ENCODE peak calls at places on chromosomes 11 and 22, in four cellular contexts. M, N, E and H are unnamed samples.

GRCh38 chr11:45732343-45732742 is 66.9 kb upstream of the CHST1 start:
- DNase-seq in E (no peak), N (no peak), M (no peak), H (no peak)

GRCh38 chr11:61026121-61027031 is 54.9 kb downstream of the CD6 start:
- DNase-seq in M (no peak), N (peak; percentile 76), E (no peak), H (no peak)

GRCh38 chr11:114819028-114819427 is 140.7 kb downstream of the NXPE2 start:
- DNase-seq in M (no peak), E (peak; percentile 3), N (no peak), H (no peak)

GRCh38 chr11:83818349-83818748 is 532.2 kb upstream of the CCDC90B start:
- DNase-seq in E (peak; percentile 5), M (no peak), N (no peak), H (no peak)

GRCh38 chr11:196786-197731 is 4.2 kb downstream of the SCGB1C1 start:
- DNase-seq in N (no peak), M (no peak), E (no peak), H (peak; percentile 41)

GRCh38 chr22:29717789-29718188 is 2.0 kb upstream of the CABP7 start:
- DNase-seq in N (no peak), E (peak; percentile 70), M (no peak), H (no peak)

GRCh38 chr22:41589260-41589600 is 410 bp downstream of the PMM1 start:
- DNase-seq in M (no peak), E (peak; percentile 21), N (peak; percentile 64), H (peak; percentile 58)

GRCh38 chr11:42407379-42407778 is 904.4 kb upstream of the API5 start:
- DNase-seq in N (peak; percentile 37), E (peak; percentile 1), M (no peak), H (no peak)

GRCh38 chr11:126968915-126969314 is 31.7 kb downstream of the KIRREL3 start:
- DNase-seq in N (no peak), E (no peak), M (no peak), H (no peak)

GRCh38 chr11:107710301-107710700 is 1.6 kb downstream of the SLN start:
- DNase-seq in M (no peak), E (no peak), N (no peak), H (no peak)

GRCh38 chr11:128351168-128351567 is 236.2 kb downstream of the ETS1 start:
- DNase-seq in E (no peak), M (no peak), N (no peak), H (no peak)

GRCh38 chr11:45400594-45400993 is 114.5 kb upstream of the SYT13 start:
- DNase-seq in M (no peak), N (no peak), E (no peak), H (no peak)

GRCh38 chr11:27451528-27451927 is 21.1 kb downstream of the LGR4 start:
- DNase-seq in M (no peak), N (no peak), E (no peak), H (no peak)

GRCh38 chr11:8906629-8907028 is 4.4 kb upstream of the AKIP1 start:
- DNase-seq in E (peak; percentile 92), N (no peak), M (no peak), H (no peak)

GRCh38 chr11:114133548-114134329 is 74.2 kb downstream of the ZBTB16 start:
- DNase-seq in M (no peak), E (no peak), N (no peak), H (no peak)

GRCh38 chr11:69479591-69480271 is 1.7 kb upstream of the LINC01488 start:
- DNase-seq in E (no peak), N (no peak), M (peak; percentile 93), H (peak; percentile 41)

GRCh38 chr22:22061085-22062077 is 78.8 kb upstream of the TOP3B start:
- DNase-seq in M (no peak), N (peak; percentile 73), E (peak; percentile 54), H (no peak)

GRCh38 chr11:75320643-75321042 is 30.8 kb downstream of the ARRB1 start:
- DNase-seq in E (no peak), M (peak; percentile 34), N (no peak), H (peak; percentile 19)

GRCh38 chr11:11607772-11608171 is 14.0 kb downstream of the GALNT18 start:
- DNase-seq in N (no peak), M (no peak), E (peak; percentile 61), H (no peak)

GRCh38 chr11:62552931-62553838 is 6.6 kb upstream of the AHNAK start:
- DNase-seq in E (peak; percentile 93), N (no peak), M (peak; percentile 88), H (peak; percentile 92)

GRCh38 chr11:14625804-14626203 is 17.8 kb upstream of the PDE3B start:
- DNase-seq in M (no peak), E (no peak), N (peak; percentile 34), H (no peak)

GRCh38 chr11:46121328-46121723 is at the start of gene PHF21A:
- DNase-seq in M (peak; percentile 95), E (peak; percentile 89), N (peak; percentile 95), H (peak; percentile 93)

GRCh38 chr11:36510567-36511020 is 522 bp upstream of the TRAF6 start:
- DNase-seq in M (no peak), E (peak; percentile 67), N (no peak), H (no peak)

GRCh38 chr11:1852271-1852877 is 510 bp upstream of the LSP1 start:
- DNase-seq in E (no peak), M (no peak), N (no peak), H (no peak)

GRCh38 chr11:67177399-67178281 is 58.6 kb downstream of the KDM2A start:
- DNase-seq in M (no peak), N (no peak), E (no peak), H (no peak)
- H3K4me1 ChIP-seq in M (no peaks in the 10 kb centered on the region), N (no peaks in the 10 kb centered on the region), E (no peaks in the 10 kb centered on the region), H (peaks cover 9% of the 10 kb centered on the region)

GRCh38 chr11:72007587-72007986 is 8.9 kb downstream of the IL18BP start:
- DNase-seq in N (no peak), M (no peak), E (no peak), H (no peak)

GRCh38 chr11:72010529-72011233 is 12.0 kb downstream of the IL18BP start:
- DNase-seq in M (no peak), N (no peak), E (no peak), H (no peak)

GRCh38 chr11:72008728-72009127 is 10.0 kb downstream of the IL18BP start:
- DNase-seq in E (no peak), M (no peak), N (no peak), H (no peak)

GRCh38 chr11:72007089-72007476 is 8.4 kb downstream of the IL18BP start:
- DNase-seq in N (no peak), E (no peak), M (no peak), H (no peak)

GRCh38 chr11:72009156-72009555 is 10.4 kb downstream of the IL18BP start:
- DNase-seq in N (no peak), M (no peak), E (no peak), H (no peak)
- H3K36me3 ChIP-seq in N (peaks cover 88% of the 10 kb centered on the region), M (peaks cover 39% of the 10 kb centered on the region), E (peaks cover 46% of the 10 kb centered on the region), H (peaks cover 100% of the 10 kb centered on the region)

GRCh38 chr11:72776844-72777754 is 16.7 kb downstream of the STARD10 start:
- DNase-seq in N (no peak), M (peak; percentile 62), E (no peak), H (peak; percentile 61)

GRCh38 chr11:72773696-72774095 is 20.2 kb downstream of the STARD10 start:
- DNase-seq in E (no peak), N (no peak), M (no peak), H (no peak)

GRCh38 chr11:72776117-72776843 is 17.6 kb downstream of the STARD10 start:
- DNase-seq in E (no peak), M (no peak), N (no peak), H (no peak)

GRCh38 chr11:72774499-72774898 is 19.3 kb downstream of the STARD10 start:
- DNase-seq in E (no peak), N (no peak), M (no peak), H (no peak)

DNA sequence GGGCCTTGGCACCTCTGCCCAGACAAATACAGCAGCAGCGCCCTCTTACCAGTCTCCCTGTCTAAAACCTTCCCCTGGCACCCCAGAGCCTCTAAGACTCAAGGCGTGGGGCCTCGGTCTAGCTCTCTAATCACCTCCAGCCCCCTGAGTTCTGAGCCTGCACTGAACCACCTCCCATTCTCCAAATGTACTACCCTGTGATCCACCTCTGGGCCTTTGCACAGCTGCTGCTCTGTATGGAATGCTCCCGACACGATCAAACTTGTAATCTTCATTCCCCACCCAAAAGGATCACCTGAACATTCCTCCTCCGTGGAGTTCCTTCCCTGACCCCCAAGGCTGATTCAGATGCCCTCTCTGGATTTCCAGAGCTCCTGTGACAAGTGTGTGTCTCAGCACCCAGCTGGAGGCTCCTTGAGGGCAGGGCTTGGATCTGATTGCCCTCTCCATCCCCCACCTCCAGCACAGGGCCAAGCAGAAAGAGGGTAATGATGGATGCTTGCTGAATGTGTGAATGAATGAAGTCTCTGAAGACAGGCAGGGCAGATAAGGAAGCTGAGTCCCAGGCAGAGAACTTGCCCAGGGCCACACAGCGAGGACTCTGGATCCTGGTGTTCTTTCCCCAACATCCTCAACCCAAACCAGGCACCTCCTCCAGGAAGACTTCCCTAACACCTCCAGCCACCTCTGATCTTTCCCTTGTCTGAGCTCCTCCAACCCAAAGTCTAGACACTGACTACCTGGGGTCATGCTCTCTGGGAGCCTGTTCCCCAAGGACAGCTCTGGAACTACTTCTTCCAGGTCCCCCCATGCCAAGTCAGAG is 18.3 kb downstream of the STARD10 start:
- DNase-seq in M (no peak), E (no peak), N (no peak), H (no peak)
- H3K4me1 ChIP-seq in M (peaks cover 45% of the 10 kb centered on the region), E (peaks cover 22% of the 10 kb centered on the region), N (no peaks in the 10 kb centered on the region), H (peaks cover 37% of the 10 kb centered on the region)

GRCh38 chr22:39917091-39917703 is 16.3 kb downstream of the GRAP2 start:
- DNase-seq in E (no peak), N (no peak), M (no peak), H (no peak)

GRCh38 chr22:39916496-39916895 is 15.6 kb downstream of the GRAP2 start:
- DNase-seq in M (no peak), E (no peak), N (no peak), H (no peak)

GRCh38 chr22:39923689-39924088 is 22.8 kb downstream of the GRAP2 start:
- DNase-seq in M (no peak), N (no peak), E (no peak), H (no peak)

GRCh38 chr22:39917776-39918493 is 17.1 kb downstream of the GRAP2 start:
- DNase-seq in M (no peak), E (no peak), N (no peak), H (no peak)

GRCh38 chr22:39920134-39920743 is 19.4 kb downstream of the GRAP2 start:
- DNase-seq in M (no peak), E (no peak), N (no peak), H (no peak)
- H3K36me3 ChIP-seq in M (no peaks in the 10 kb centered on the region), E (no peaks in the 10 kb centered on the region), N (no peaks in the 10 kb centered on the region), H (no peaks in the 10 kb centered on the region)

GRCh38 chr11:86486261-86487030 is 111.8 kb downstream of the CCDC81 start:
- DNase-seq in N (no peak), E (no peak), M (no peak), H (no peak)
- H3K4me1 ChIP-seq in N (no peaks in the 10 kb centered on the region), E (peaks cover 19% of the 10 kb centered on the region), M (no peaks in the 10 kb centered on the region), H (peaks cover 23% of the 10 kb centered on the region)

DNA sequence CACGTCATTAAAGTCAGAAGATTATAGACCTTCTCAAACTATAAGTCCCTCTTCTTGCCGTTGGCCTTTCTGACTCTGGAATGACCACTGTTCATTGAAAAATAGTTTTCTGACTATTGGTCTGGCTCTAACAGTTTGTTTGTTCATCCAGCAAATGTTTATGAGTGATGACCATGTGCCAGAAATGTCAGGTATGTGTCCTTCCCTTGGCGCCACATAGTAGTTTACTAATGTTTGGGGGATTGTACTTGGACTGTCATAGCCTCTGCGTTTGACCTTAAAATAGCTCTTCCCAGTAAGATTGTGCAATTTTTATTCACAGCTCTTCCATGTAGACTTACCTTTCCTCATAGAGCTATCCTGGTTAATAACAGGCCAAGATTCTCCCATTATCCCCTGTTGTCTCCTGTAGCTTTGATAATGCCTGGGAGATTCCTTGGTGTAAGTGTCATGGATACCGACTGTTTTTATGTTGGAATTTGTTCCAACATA is 13.7 kb downstream of the MCAM start:
- DNase-seq in M (no peak), E (no peak), N (no peak), H (no peak)
- H3K36me3 ChIP-seq in M (no peaks in the 10 kb centered on the region), E (peaks cover 36% of the 10 kb centered on the region), N (peaks cover 67% of the 10 kb centered on the region), H (peaks cover 74% of the 10 kb centered on the region)